ENCODE peak calls at places on chromosomes 3 and 15, in eight cellular contexts. T, I, X, Y, R, U, K and D are unnamed samples.
A peak's percentile ranks its signal among the peaks of the same experiment; 100 is the strongest.

GRCh38 chr15:87844031-87844430 is 412.5 kb downstream of the NTRK3 start:
- DNase-seq in T (no peak), I (no peak), X (no peak), Y (no peak), R (no peak), U (no peak), K (no peak), D (no peak)

GRCh38 chr3:156150434-156151066 is 30.2 kb downstream of the KCNAB1 start:
- DNase-seq in T (peak; percentile 52), I (peak; percentile 76), X (peak; percentile 52), Y (peak; percentile 21), R (no peak), U (peak; percentile 23), K (peak; percentile 80), D (no peak)

GRCh38 chr3:15520185-15520584 is 1.3 kb downstream of the COLQ start:
- DNase-seq in T (no peak), I (no peak), X (no peak), Y (no peak), R (no peak), U (no peak), K (no peak), D (no peak)

GRCh38 chr3:14549256-14549931 is 9.3 kb upstream of the GRIP2 start:
- DNase-seq in T (no peak), I (no peak), X (peak; percentile 40), Y (no peak), R (no peak), U (no peak), K (peak; percentile 60), D (no peak)

GRCh38 chr15:51103330-51103729 is 8.6 kb upstream of the TNFAIP8L3 start:
- DNase-seq in T (no peak), I (no peak), X (no peak), Y (no peak), R (no peak), U (peak; percentile 30), K (no peak), D (no peak)

GRCh38 chr15:34365836-34366235 is 1.2 kb downstream of the LPCAT4 start:
- DNase-seq in T (no peak), I (no peak), X (peak; percentile 17), Y (no peak), R (no peak), U (no peak), K (no peak), D (no peak)

GRCh38 chr3:23944007-23944760 is 902 bp upstream of the NR1D2 start:
- DNase-seq in T (no peak), I (peak; percentile 13), X (peak; percentile 28), Y (no peak), R (no peak), U (no peak), K (no peak), D (no peak)

GRCh38 chr15:100727291-100727851 is 125.0 kb downstream of the ASB7 start:
- DNase-seq in T (no peak), I (no peak), X (no peak), Y (no peak), R (no peak), U (no peak), K (peak; percentile 8), D (no peak)

GRCh38 chr3:142724682-142725351 is 983 bp downstream of the TRPC1 start:
- DNase-seq in T (peak; percentile 15), I (peak; percentile 74), X (no peak), Y (no peak), R (peak; percentile 39), U (no peak), K (peak; percentile 92), D (no peak)

GRCh38 chr15:23073890-23074631 is 34.7 kb upstream of the TUBGCP5 start:
- DNase-seq in T (peak; percentile 14), I (no peak), X (no peak), Y (peak; percentile 5), R (no peak), U (no peak), K (no peak), D (no peak)

GRCh38 chr3:58490860-58491501 is 915 bp upstream of the KCTD6 start:
- DNase-seq in T (no peak), I (no peak), X (no peak), Y (no peak), R (peak; percentile 22), U (no peak), K (no peak), D (no peak)

GRCh38 chr3:67090472-67090871 is 92.4 kb downstream of the KBTBD8 start:
- DNase-seq in T (no peak), I (no peak), X (no peak), Y (no peak), R (no peak), U (no peak), K (no peak), D (peak; percentile 26)

GRCh38 chr15:89167267-89168176 is 53.9 kb downstream of the RLBP1 start:
- DNase-seq in T (no peak), I (peak; percentile 12), X (no peak), Y (peak; percentile 45), R (no peak), U (no peak), K (no peak), D (peak; percentile 9)

GRCh38 chr3:146839727-146840126 is 234.6 kb upstream of the PLSCR5 start:
- DNase-seq in T (no peak), I (no peak), X (no peak), Y (no peak), R (no peak), U (no peak), K (no peak), D (no peak)

GRCh38 chr3:144989756-144990155 is 1018.1 kb downstream of the DIPK2A start:
- DNase-seq in T (no peak), I (no peak), X (no peak), Y (no peak), R (no peak), U (no peak), K (no peak), D (no peak)

GRCh38 chr3:46186856-46187700 is 21.0 kb downstream of the CCR1 start:
- DNase-seq in T (no peak), I (no peak), X (peak; percentile 67), Y (no peak), R (no peak), U (no peak), K (no peak), D (no peak)

GRCh38 chr3:29385056-29385455 is 104.2 kb downstream of the RBMS3 start:
- DNase-seq in T (no peak), I (no peak), X (no peak), Y (no peak), R (no peak), U (no peak), K (no peak), D (no peak)

GRCh38 chr3:48596157-48596556 is 1.0 kb upstream of the COL7A1 start:
- DNase-seq in T (no peak), I (no peak), X (no peak), Y (no peak), R (no peak), U (no peak), K (no peak), D (no peak)
- TF ChIP-seq CTCF in T (no peak), I (no peak), X (no peak), Y (no peak), R (no peak), U (no peak), K (no peak), D (no peak)

GRCh38 chr3:99990179-99990578 is 124.1 kb downstream of the FILIP1L start:
- DNase-seq in T (no peak), I (no peak), X (no peak), Y (no peak), R (no peak), U (no peak), K (no peak), D (no peak)
- H3K4me3 ChIP-seq in T (no peak overlapping the region), I (no peak overlapping the region), X (no peak overlapping the region), Y (no peak overlapping the region), R (no peak overlapping the region), U (no peak overlapping the region), K (no peak overlapping the region), D (no peak overlapping the region)

DNA sequence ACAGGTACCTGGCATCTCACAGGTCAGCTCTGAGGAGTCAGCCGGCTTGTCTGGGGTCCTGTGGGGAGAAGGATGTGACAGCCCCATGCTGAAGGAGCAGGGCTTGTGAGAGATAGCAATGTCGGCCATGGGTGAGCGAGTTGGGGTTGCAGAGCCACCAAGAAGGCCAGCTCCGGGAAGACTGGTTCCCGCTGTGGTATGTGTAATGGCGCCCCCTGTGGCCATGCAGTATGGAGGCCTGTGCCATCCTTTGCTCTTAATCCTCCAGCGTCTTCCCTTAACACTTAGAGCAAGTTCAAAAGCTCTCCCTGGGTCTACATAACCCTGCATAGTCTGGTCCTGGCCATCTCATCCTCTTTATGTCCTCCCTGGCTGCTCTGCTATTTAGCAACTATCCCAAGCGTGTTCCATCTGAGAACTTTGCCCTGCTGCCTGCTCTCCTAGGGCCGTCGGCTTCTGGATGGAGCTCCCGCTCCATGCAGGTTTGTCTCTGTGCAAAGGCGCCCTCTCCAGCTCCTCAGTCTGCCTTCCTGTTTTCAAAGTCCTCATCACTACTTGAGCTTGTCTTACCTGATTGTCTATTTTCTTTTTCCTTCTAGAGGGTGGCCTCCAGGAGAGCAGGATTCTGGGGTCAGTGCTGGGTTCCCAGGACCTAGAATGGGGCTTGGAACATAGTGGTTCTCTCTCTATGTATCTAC is 40.8 kb upstream of the IQCF6 start:
- DNase-seq in T (no peak), I (peak; percentile 35), X (peak; percentile 8), Y (no peak), R (no peak), U (no peak), K (peak; percentile 90), D (no peak)
- TF ChIP-seq CTCF in T (no peak), I (peak; percentile 14), X (peak; percentile 69), Y (peak; percentile 33), R (peak; percentile 15), U (no peak), K (peak; percentile 81), D (peak; percentile 12)

GRCh38 chr15:45647828-45648227 is 13.0 kb downstream of the SQOR start:
- DNase-seq in T (no peak), I (no peak), X (no peak), Y (no peak), R (no peak), U (no peak), K (no peak), D (no peak)

GRCh38 chr15:45645026-45645980 is 10.5 kb downstream of the SQOR start:
- DNase-seq in T (peak; percentile 59), I (no peak), X (no peak), Y (peak; percentile 73), R (no peak), U (no peak), K (no peak), D (peak; percentile 48)

GRCh38 chr15:45646220-45646619 is 11.4 kb downstream of the SQOR start:
- DNase-seq in T (no peak), I (no peak), X (no peak), Y (no peak), R (no peak), U (no peak), K (no peak), D (no peak)

GRCh38 chr15:45650889-45651525 is 16.2 kb downstream of the SQOR start:
- DNase-seq in T (no peak), I (no peak), X (no peak), Y (no peak), R (no peak), U (no peak), K (no peak), D (no peak)

DNA sequence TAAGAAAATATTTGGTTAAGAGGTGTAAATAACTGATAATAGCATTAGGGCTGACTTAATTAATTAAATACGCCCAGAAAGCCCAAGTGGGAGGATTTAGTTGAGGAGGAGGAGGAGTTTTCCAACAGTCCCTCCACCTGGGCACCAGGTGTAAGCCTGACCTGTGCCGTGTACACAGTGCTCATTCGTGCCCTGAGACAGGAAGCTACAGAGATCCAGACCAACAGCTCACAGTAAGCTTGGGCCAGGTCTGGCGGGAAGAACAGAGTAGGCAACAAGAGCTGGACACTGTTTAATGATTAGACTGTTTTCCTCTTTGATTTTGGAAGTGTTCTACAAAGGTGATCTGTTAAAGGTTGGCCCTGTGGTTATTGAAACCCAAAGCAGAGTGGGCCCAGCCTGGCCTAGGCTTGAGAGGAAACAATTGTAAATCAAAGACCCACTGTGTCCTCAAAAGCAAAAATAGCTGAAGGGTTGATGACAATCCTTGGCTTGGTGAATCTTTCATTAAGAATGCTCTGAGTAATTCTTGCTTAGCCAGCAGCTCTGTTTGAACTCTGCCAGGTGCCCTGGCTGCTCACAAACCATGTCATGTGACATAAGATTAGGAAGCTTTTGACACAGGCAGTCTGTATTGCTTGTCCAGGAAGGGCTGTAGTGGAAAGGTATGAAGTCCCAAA is 13.8 kb downstream of the SQOR start:
- DNase-seq in T (no peak), I (peak; percentile 43), X (no peak), Y (no peak), R (no peak), U (no peak), K (no peak), D (no peak)
- H3K4me3 ChIP-seq in T (no peak overlapping the region), I (no peak overlapping the region), X (no peak overlapping the region), Y (no peak overlapping the region), R (no peak overlapping the region), U (no peak overlapping the region), K (no peak overlapping the region), D (no peak overlapping the region)